ENCODE peak calls at places on chromosomes 11 and 22, in six cellular contexts. One of them, this sample, is unnamed.

GRCh38 chr11:61429346-61429690 is 457 bp downstream of the CPSF7 start:
- DNase-seq in neuronal stem cell: peak; percentile 73
- DNase-seq in IMR-90: peak; percentile 44
- DNase-seq in mesendoderm: peak; percentile 86
- DNase-seq in mesenchymal stem cell: peak; percentile 82
- DNase-seq in H9: peak; percentile 78
- DNase-seq in this sample: peak; percentile 85

GRCh38 chr11:47950396-47950795 is 30.0 kb upstream of the PTPRJ start:
- DNase-seq in mesendoderm: no peak
- DNase-seq in neuronal stem cell: no peak
- DNase-seq in H9: no peak
- DNase-seq in mesenchymal stem cell: peak; percentile 35
- DNase-seq in IMR-90: no peak
- DNase-seq in this sample: no peak

GRCh38 chr11:70301191-70301590 is 30.7 kb downstream of the PPFIA1 start:
- DNase-seq in neuronal stem cell: no peak
- DNase-seq in H9: no peak
- DNase-seq in IMR-90: no peak
- DNase-seq in mesendoderm: no peak
- DNase-seq in mesenchymal stem cell: no peak
- DNase-seq in this sample: no peak

GRCh38 chr22:24542641-24543040 is 12.3 kb downstream of the GUCD1 start:
- DNase-seq in mesenchymal stem cell: no peak
- DNase-seq in IMR-90: no peak
- DNase-seq in neuronal stem cell: no peak
- DNase-seq in mesendoderm: no peak
- DNase-seq in H9: no peak
- DNase-seq in this sample: no peak

GRCh38 chr11:96554236-96554635 is 164.4 kb downstream of the JRKL start:
- DNase-seq in mesenchymal stem cell: no peak
- DNase-seq in mesendoderm: no peak
- DNase-seq in H9: no peak
- DNase-seq in neuronal stem cell: no peak
- DNase-seq in IMR-90: no peak
- DNase-seq in this sample: no peak

GRCh38 chr22:25752615-25753214 is 10.7 kb downstream of the MYO18B start:
- DNase-seq in mesenchymal stem cell: no peak
- DNase-seq in H9: no peak
- DNase-seq in mesendoderm: no peak
- DNase-seq in IMR-90: no peak
- DNase-seq in neuronal stem cell: no peak
- DNase-seq in this sample: no peak

GRCh38 chr22:20749453-20749852 is 24.5 kb upstream of the SERPIND1 start:
- DNase-seq in IMR-90: no peak
- DNase-seq in mesendoderm: no peak
- DNase-seq in mesenchymal stem cell: no peak
- DNase-seq in neuronal stem cell: no peak
- DNase-seq in H9: no peak
- DNase-seq in this sample: no peak

GRCh38 chr11:16088774-16089173 is 267.6 kb downstream of the SOX6 start:
- DNase-seq in H9: no peak
- DNase-seq in mesendoderm: no peak
- DNase-seq in neuronal stem cell: no peak
- DNase-seq in mesenchymal stem cell: no peak
- DNase-seq in IMR-90: no peak
- DNase-seq in this sample: no peak

GRCh38 chr11:120172054-120172881 is 34.4 kb upstream of the TRIM29 start:
- DNase-seq in neuronal stem cell: peak; percentile 56
- DNase-seq in mesendoderm: peak; percentile 82
- DNase-seq in mesenchymal stem cell: peak; percentile 67
- DNase-seq in H9: peak; percentile 86
- DNase-seq in IMR-90: peak; percentile 60
- DNase-seq in this sample: peak; percentile 49

GRCh38 chr11:113201055-113201818 is 113.1 kb upstream of the TTC12 start:
- DNase-seq in mesendoderm: peak; percentile 55
- DNase-seq in IMR-90: no peak
- DNase-seq in neuronal stem cell: peak; percentile 41
- DNase-seq in mesenchymal stem cell: no peak
- DNase-seq in H9: peak; percentile 36
- DNase-seq in this sample: no peak

GRCh38 chr22:32337015-32337414 is 20.7 kb upstream of the RFPL3 start:
- DNase-seq in H9: no peak
- DNase-seq in neuronal stem cell: no peak
- DNase-seq in mesendoderm: no peak
- DNase-seq in mesenchymal stem cell: no peak
- DNase-seq in IMR-90: no peak
- DNase-seq in this sample: no peak

GRCh38 chr11:12354750-12355545 is 22.4 kb upstream of the PARVA start:
- DNase-seq in mesendoderm: peak; percentile 15
- DNase-seq in H9: no peak
- DNase-seq in mesenchymal stem cell: no peak
- DNase-seq in IMR-90: no peak
- DNase-seq in neuronal stem cell: no peak
- DNase-seq in this sample: no peak

GRCh38 chr22:28008056-28008455 is 89.0 kb upstream of the PITPNB start:
- DNase-seq in H9: no peak
- DNase-seq in neuronal stem cell: no peak
- DNase-seq in mesendoderm: no peak
- DNase-seq in IMR-90: no peak
- DNase-seq in mesenchymal stem cell: no peak
- DNase-seq in this sample: no peak

GRCh38 chr11:120400564-120401364 is 64.6 kb downstream of the ARHGEF12 start:
- DNase-seq in mesendoderm: peak; percentile 37
- DNase-seq in neuronal stem cell: no peak
- DNase-seq in IMR-90: peak; percentile 99
- DNase-seq in mesenchymal stem cell: peak; percentile 98
- DNase-seq in H9: no peak
- DNase-seq in this sample: peak; percentile 25

GRCh38 chr11:119093951-119094815 is 7.5 kb downstream of the DPAGT1 start:
- DNase-seq in mesenchymal stem cell: peak; percentile 64
- DNase-seq in mesendoderm: no peak
- DNase-seq in H9: no peak
- DNase-seq in neuronal stem cell: no peak
- DNase-seq in IMR-90: peak; percentile 38
- DNase-seq in this sample: peak; percentile 53

GRCh38 chr11:19080579-19080993 is 20.1 kb upstream of the MRGPRX2 start:
- DNase-seq in IMR-90: peak; percentile 26
- DNase-seq in mesenchymal stem cell: peak; percentile 85
- DNase-seq in mesendoderm: no peak
- DNase-seq in H9: no peak
- DNase-seq in neuronal stem cell: no peak
- DNase-seq in this sample: peak; percentile 41

GRCh38 chr11:131530411-131530810 is 160.0 kb downstream of the NTM start:
- DNase-seq in neuronal stem cell: peak; percentile 31
- DNase-seq in mesendoderm: no peak
- DNase-seq in H9: no peak
- DNase-seq in mesenchymal stem cell: no peak
- DNase-seq in IMR-90: no peak
- DNase-seq in this sample: no peak

GRCh38 chr11:123219066-123219697 is 24.1 kb upstream of the CLMP start:
- DNase-seq in mesendoderm: no peak
- DNase-seq in H9: no peak
- DNase-seq in mesenchymal stem cell: peak; percentile 20
- DNase-seq in IMR-90: peak; percentile 86
- DNase-seq in neuronal stem cell: no peak
- DNase-seq in this sample: no peak

GRCh38 chr11:27717801-27718229 is 17.6 kb upstream of the BDNF start:
- DNase-seq in IMR-90: no peak
- DNase-seq in mesendoderm: peak; percentile 77
- DNase-seq in mesenchymal stem cell: peak; percentile 66
- DNase-seq in H9: no peak
- DNase-seq in neuronal stem cell: no peak
- DNase-seq in this sample: no peak

GRCh38 chr22:30940655-30941362 is 27.8 kb downstream of the MORC2 start:
- DNase-seq in mesendoderm: no peak
- DNase-seq in neuronal stem cell: no peak
- DNase-seq in IMR-90: no peak
- DNase-seq in mesenchymal stem cell: no peak
- DNase-seq in H9: no peak
- DNase-seq in this sample: no peak

GRCh38 chr22:32325811-32326237 is 31.8 kb upstream of the RFPL3 start:
- DNase-seq in H9: peak; percentile 81
- DNase-seq in IMR-90: no peak
- DNase-seq in mesendoderm: no peak
- DNase-seq in mesenchymal stem cell: no peak
- DNase-seq in neuronal stem cell: no peak
- DNase-seq in this sample: no peak

GRCh38 chr22:48887394-48888332 is 940.0 kb downstream of the BRD1 start:
- DNase-seq in mesenchymal stem cell: no peak
- DNase-seq in IMR-90: no peak
- DNase-seq in H9: no peak
- DNase-seq in mesendoderm: no peak
- DNase-seq in neuronal stem cell: no peak
- DNase-seq in this sample: no peak

GRCh38 chr11:69337211-69337721 is 43.3 kb downstream of the MYEOV start:
- DNase-seq in IMR-90: peak; percentile 93
- DNase-seq in neuronal stem cell: no peak
- DNase-seq in H9: peak; percentile 6
- DNase-seq in mesendoderm: no peak
- DNase-seq in mesenchymal stem cell: peak; percentile 80
- DNase-seq in this sample: no peak

GRCh38 chr22:39773976-39774539 is 119.5 kb downstream of the ENTHD1 start:
- DNase-seq in H9: no peak
- DNase-seq in mesenchymal stem cell: peak; percentile 18
- DNase-seq in neuronal stem cell: no peak
- DNase-seq in mesendoderm: peak; percentile 74
- DNase-seq in IMR-90: peak; percentile 0
- DNase-seq in this sample: peak; percentile 35

GRCh38 chr11:45905095-45905494 is 2.0 kb downstream of the FREY1 start:
- DNase-seq in IMR-90: no peak
- DNase-seq in neuronal stem cell: no peak
- DNase-seq in H9: no peak
- DNase-seq in mesendoderm: no peak
- DNase-seq in mesenchymal stem cell: no peak
- DNase-seq in this sample: no peak

GRCh38 chr11:93085097-93085496 is 112.7 kb downstream of the SLC36A4 start:
- DNase-seq in H9: no peak
- DNase-seq in IMR-90: peak; percentile 44
- DNase-seq in neuronal stem cell: no peak
- DNase-seq in mesendoderm: no peak
- DNase-seq in mesenchymal stem cell: no peak
- DNase-seq in this sample: peak; percentile 21

GRCh38 chr11:78234006-78234405 is 45.3 kb downstream of the USP35 start:
- DNase-seq in IMR-90: no peak
- DNase-seq in mesenchymal stem cell: no peak
- DNase-seq in mesendoderm: peak; percentile 59
- DNase-seq in neuronal stem cell: no peak
- DNase-seq in H9: no peak
- DNase-seq in this sample: no peak

DNA sequence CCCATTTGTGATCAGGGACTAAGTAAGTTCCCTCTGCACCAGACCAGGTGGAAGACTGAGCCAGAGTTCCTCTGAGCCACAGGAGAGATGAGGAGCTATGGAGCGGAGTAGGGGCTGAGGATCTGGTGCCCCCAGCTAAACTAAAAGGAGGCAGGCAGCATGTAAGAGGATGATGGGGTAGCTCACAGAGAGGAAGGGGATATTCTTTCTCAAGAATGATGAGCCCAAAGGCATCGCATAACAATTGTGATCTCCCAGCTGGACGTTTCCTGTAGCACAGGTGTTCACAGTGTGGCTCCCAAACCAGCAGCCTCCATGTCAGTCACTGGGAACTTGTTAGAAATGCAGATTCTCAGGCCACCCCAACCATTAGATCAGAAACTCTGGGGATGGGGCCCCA is 24.4 kb downstream of the ADAMTS8 start:
- DNase-seq in neuronal stem cell: no peak
- DNase-seq in H9: peak; percentile 88
- DNase-seq in mesenchymal stem cell: no peak
- DNase-seq in mesendoderm: no peak
- DNase-seq in IMR-90: no peak
- DNase-seq in this sample: no peak
- H2BK5ac ChIP-seq in neuronal stem cell: no peak overlapping the region
- H2BK5ac ChIP-seq in H9: no peak overlapping the region
- H2BK5ac ChIP-seq in mesenchymal stem cell: no peak overlapping the region
- H2BK5ac ChIP-seq in mesendoderm: no peak overlapping the region
- H2BK5ac ChIP-seq in IMR-90: peak overlapping the region; percentile 99
- H2BK5ac ChIP-seq in this sample: no peak overlapping the region

DNA sequence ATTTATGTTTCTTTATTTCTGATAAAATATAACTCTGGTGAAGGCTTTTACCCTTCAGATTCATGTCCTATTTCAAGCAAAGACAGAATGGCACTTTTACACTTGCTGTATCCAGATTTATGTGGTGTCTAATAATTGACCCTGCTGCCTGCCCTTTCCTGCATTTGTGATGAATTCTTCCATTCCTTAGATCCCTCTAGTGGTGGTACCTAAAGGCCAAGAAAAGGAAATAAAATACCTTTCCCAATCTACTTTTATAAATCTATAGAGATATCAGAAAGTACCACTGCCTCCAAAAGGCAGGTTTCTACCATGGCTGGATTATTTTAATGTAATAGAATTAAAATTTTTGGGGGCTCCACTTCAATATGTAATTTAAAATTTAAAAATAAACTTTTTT is 34.2 kb downstream of the CCDC81 start:
- DNase-seq in IMR-90: no peak
- DNase-seq in H9: no peak
- DNase-seq in mesenchymal stem cell: no peak
- DNase-seq in neuronal stem cell: no peak
- DNase-seq in mesendoderm: no peak
- DNase-seq in this sample: no peak
- H3K18ac ChIP-seq in IMR-90: no peak overlapping the region
- H3K18ac ChIP-seq in H9: no peak overlapping the region
- H3K18ac ChIP-seq in mesenchymal stem cell: no peak overlapping the region
- H3K18ac ChIP-seq in neuronal stem cell: no peak overlapping the region
- H3K18ac ChIP-seq in mesendoderm: no peak overlapping the region
- H3K18ac ChIP-seq in this sample: no peak overlapping the region

GRCh38 chr11:68325894-68326220 is 13.5 kb downstream of the LRP5 start:
- DNase-seq in mesenchymal stem cell: no peak
- DNase-seq in neuronal stem cell: no peak
- DNase-seq in IMR-90: no peak
- DNase-seq in mesendoderm: no peak
- DNase-seq in H9: no peak
- DNase-seq in this sample: no peak
- H3K4me1 ChIP-seq in mesenchymal stem cell: peaks cover 43% of the 10 kb centered on the region
- H3K4me1 ChIP-seq in neuronal stem cell: peaks cover 31% of the 10 kb centered on the region
- H3K4me1 ChIP-seq in IMR-90: peaks cover 14% of the 10 kb centered on the region
- H3K4me1 ChIP-seq in mesendoderm: peaks cover 15% of the 10 kb centered on the region
- H3K4me1 ChIP-seq in H9: peaks cover 13% of the 10 kb centered on the region
- H3K4me1 ChIP-seq in this sample: peaks cover 18% of the 10 kb centered on the region

DNA sequence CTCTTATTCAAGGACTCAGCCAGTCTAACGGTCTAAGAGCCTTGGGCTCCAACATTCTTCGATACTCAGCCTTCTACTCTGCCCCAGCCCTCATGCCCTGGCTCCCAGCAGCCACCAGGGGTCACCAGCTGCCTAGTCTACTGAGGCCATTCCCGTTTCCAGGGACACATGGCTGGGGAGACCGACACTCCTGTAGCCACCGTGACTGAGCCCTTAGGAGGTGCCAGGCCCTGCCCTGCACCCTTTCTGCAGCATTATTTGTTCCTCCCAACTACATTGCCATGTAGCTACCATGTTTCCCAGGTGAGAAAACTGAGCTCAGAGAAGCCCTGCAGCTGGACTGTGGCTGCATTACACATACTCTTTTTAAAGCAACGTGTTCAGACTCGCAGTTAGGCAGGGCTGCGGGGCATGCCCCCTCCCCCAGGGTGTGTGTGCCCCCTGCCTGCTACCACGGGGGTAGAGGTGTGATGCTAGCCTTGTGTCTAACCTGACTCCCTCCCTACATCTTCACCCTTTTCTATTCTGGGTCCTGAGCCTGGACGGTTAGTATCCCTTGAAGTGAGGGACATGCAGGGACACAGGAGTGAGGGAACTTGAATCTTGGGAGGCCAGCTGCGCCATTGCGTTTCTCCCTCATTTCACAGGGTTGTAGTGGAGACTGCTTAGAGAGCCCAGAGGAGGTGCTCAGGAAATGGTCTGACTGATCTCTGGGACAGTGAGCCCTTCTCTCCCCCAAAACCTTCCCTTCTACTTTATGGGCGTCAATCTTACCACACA is 17.5 kb downstream of the ATG16L2 start:
- DNase-seq in neuronal stem cell: peak; percentile 73
- DNase-seq in mesendoderm: peak; percentile 87
- DNase-seq in IMR-90: peak; percentile 71
- DNase-seq in mesenchymal stem cell: peak; percentile 82
- DNase-seq in H9: peak; percentile 88
- DNase-seq in this sample: peak; percentile 88
- H2BK5ac ChIP-seq in neuronal stem cell: peak overlapping the region; percentile 29
- H2BK5ac ChIP-seq in mesendoderm: no peak overlapping the region
- H2BK5ac ChIP-seq in IMR-90: no peak overlapping the region
- H2BK5ac ChIP-seq in mesenchymal stem cell: no peak overlapping the region
- H2BK5ac ChIP-seq in H9: no peak overlapping the region
- H2BK5ac ChIP-seq in this sample: no peak overlapping the region

This sample was measured in trophoblast cell.